ENCODE peak calls at places on chromosomes 5 and 9, in seven cellular contexts. C, X, I, Y, T, P and K are unnamed samples.

GRCh38 chr5:142785211-142785610 is 15.0 kb downstream of the ARHGAP26 start:
- DNase-seq in C (no peak), X (no peak), I (no peak), Y (no peak), T (no peak), P (no peak), K (no peak)

GRCh38 chr5:98217138-98217537 is 556.3 kb upstream of the RGMB start:
- DNase-seq in C (no peak), X (no peak), I (no peak), Y (no peak), T (no peak), P (no peak), K (no peak)

GRCh38 chr5:144467795-144468194 is 297.1 kb downstream of the KCTD16 start:
- DNase-seq in C (peak; percentile 30), X (no peak), I (peak; percentile 36), Y (peak; percentile 54), T (peak; percentile 30), P (no peak), K (no peak)

GRCh38 chr5:170161069-170161468 is 55.4 kb downstream of the FOXI1 start:
- DNase-seq in C (peak; percentile 26), X (no peak), I (no peak), Y (no peak), T (no peak), P (no peak), K (no peak)

GRCh38 chr5:160629007-160629402 is 207.3 kb downstream of the PTTG1 start:
- DNase-seq in C (no peak), X (no peak), I (no peak), Y (no peak), T (no peak), P (no peak), K (no peak)

GRCh38 chr9:101427957-101428655 is 7.5 kb downstream of the ALDOB start:
- DNase-seq in C (no peak), X (no peak), I (no peak), Y (no peak), T (no peak), P (no peak), K (no peak)

GRCh38 chr5:33794550-33795300 is 97.1 kb downstream of the ADAMTS12 start:
- DNase-seq in C (no peak), X (no peak), I (no peak), Y (peak; percentile 75), T (peak; percentile 71), P (no peak), K (no peak)

GRCh38 chr9:79598562-79599345 is 27.0 kb downstream of the TLE4 start:
- DNase-seq in C (no peak), X (no peak), I (no peak), Y (no peak), T (no peak), P (no peak), K (no peak)

GRCh38 chr5:178483620-178484019 is 106.6 kb downstream of the COL23A1 start:
- DNase-seq in C (no peak), X (peak; percentile 56), I (peak; percentile 93), Y (no peak), T (no peak), P (peak; percentile 38), K (peak; percentile 27)

GRCh38 chr5:115888027-115888426 is 46.3 kb downstream of the AP3S1 start:
- DNase-seq in C (peak; percentile 20), X (no peak), I (peak; percentile 21), Y (peak; percentile 56), T (peak; percentile 21), P (no peak), K (no peak)

GRCh38 chr5:57211039-57211438 is 37.2 kb downstream of the GPBP1 start:
- DNase-seq in C (no peak), X (no peak), I (no peak), Y (no peak), T (no peak), P (no peak), K (no peak)

GRCh38 chr5:143781993-143782520 is 29.9 kb upstream of the HMHB1 start:
- DNase-seq in C (no peak), X (no peak), I (peak; percentile 7), Y (no peak), T (no peak), P (no peak), K (no peak)

GRCh38 chr9:89841456-89841855 is 236.6 kb downstream of the GADD45G start:
- DNase-seq in C (no peak), X (no peak), I (no peak), Y (no peak), T (no peak), P (no peak), K (no peak)

GRCh38 chr9:134187110-134187531 is 22.8 kb upstream of the RNU6ATAC start:
- DNase-seq in C (no peak), X (no peak), I (no peak), Y (no peak), T (no peak), P (no peak), K (no peak)

GRCh38 chr9:98457696-98458370 is 202.4 kb upstream of the TBC1D2 start:
- DNase-seq in C (no peak), X (no peak), I (no peak), Y (peak; percentile 74), T (no peak), P (no peak), K (no peak)